ENCODE peak calls at places on chromosomes 16 and 17, in nine cellular contexts. E, R, V, O, S, X, Z, W and C are unnamed samples.
A peak's percentile ranks its signal among the peaks of the same experiment; 100 is the strongest.

GRCh38 chr17:49120166-49120565 is 12.4 kb upstream of the B4GALNT2 start:
- DNase-seq in W (no peak), V (no peak), O (no peak), R (no peak), S (no peak), X (no peak), Z (no peak), E (no peak), C (no peak)

GRCh38 chr17:73255671-73256181 is 6.0 kb downstream of the CPSF4L start:
- DNase-seq in E (peak; percentile 64), Z (peak; percentile 38), X (no peak), V (no peak), O (no peak), W (peak; percentile 19), R (peak; percentile 27), S (peak; percentile 63), C (peak; percentile 52)

GRCh38 chr17:77645441-77646430 is 312.8 kb upstream of the TNRC6C start:
- DNase-seq in V (no peak), S (no peak), O (peak; percentile 13), E (no peak), X (no peak), Z (peak; percentile 35), R (peak; percentile 27), W (peak; percentile 64), C (peak; percentile 15)

GRCh38 chr16:51818342-51818944 is 667.4 kb upstream of the SALL1 start:
- DNase-seq in Z (no peak), R (peak; percentile 18), E (peak; percentile 76), O (no peak), W (no peak), X (no peak), S (peak; percentile 65), V (no peak), C (no peak)

GRCh38 chr17:69609495-69610315 is 195.2 kb downstream of the MAP2K6 start:
- DNase-seq in W (no peak), R (peak; percentile 34), X (no peak), S (peak; percentile 17), Z (no peak), O (no peak), V (no peak), E (no peak), C (no peak)

GRCh38 chr17:63555475-63556156 is 5.3 kb downstream of the DCAF7 start:
- DNase-seq in E (no peak), Z (no peak), R (no peak), V (no peak), W (no peak), O (no peak), S (no peak), X (no peak), C (no peak)

GRCh38 chr16:47499700-47500264 is 38.7 kb downstream of the PHKB start:
- DNase-seq in E (no peak), O (no peak), S (no peak), V (no peak), R (no peak), X (no peak), Z (no peak), W (no peak), C (no peak)

GRCh38 chr16:81719993-81720392 is 59.1 kb upstream of the PLCG2 start:
- DNase-seq in R (no peak), O (no peak), Z (no peak), S (no peak), E (no peak), X (no peak), W (no peak), V (no peak), C (no peak)

GRCh38 chr16:67932462-67932840 is 789 bp upstream of the CTRL start:
- DNase-seq in Z (no peak), R (no peak), X (no peak), E (no peak), W (no peak), O (no peak), V (no peak), S (no peak), C (no peak)

GRCh38 chr16:85879975-85880831 is 18.8 kb upstream of the IRF8 start:
- DNase-seq in O (no peak), Z (no peak), E (no peak), R (no peak), X (no peak), V (no peak), S (no peak), W (no peak), C (no peak)

GRCh38 chr16:80540516-80541305 is at the start of gene DYNLRB2:
- DNase-seq in E (peak; percentile 95), R (peak; percentile 93), S (peak; percentile 92), Z (peak; percentile 84), X (peak; percentile 91), V (peak; percentile 71), W (peak; percentile 90), O (peak; percentile 98), C (peak; percentile 99)

GRCh38 chr17:4706121-4706520 is 2.2 kb upstream of the PELP1 start:
- DNase-seq in S (no peak), Z (no peak), V (no peak), O (no peak), W (no peak), E (no peak), R (peak; percentile 53), X (no peak), C (no peak)

GRCh38 chr17:22694362-22695227 is 1002.3 kb downstream of the KCNJ18 start:
- DNase-seq in W (no peak), X (no peak), S (no peak), R (no peak), Z (no peak), O (no peak), E (no peak), V (no peak), C (peak; percentile 67)

GRCh38 chr17:156094-156621 is 18.8 kb downstream of the SCGB1C2 start:
- DNase-seq in E (no peak), X (no peak), Z (no peak), O (no peak), W (no peak), S (no peak), R (no peak), V (no peak), C (no peak)

DNA sequence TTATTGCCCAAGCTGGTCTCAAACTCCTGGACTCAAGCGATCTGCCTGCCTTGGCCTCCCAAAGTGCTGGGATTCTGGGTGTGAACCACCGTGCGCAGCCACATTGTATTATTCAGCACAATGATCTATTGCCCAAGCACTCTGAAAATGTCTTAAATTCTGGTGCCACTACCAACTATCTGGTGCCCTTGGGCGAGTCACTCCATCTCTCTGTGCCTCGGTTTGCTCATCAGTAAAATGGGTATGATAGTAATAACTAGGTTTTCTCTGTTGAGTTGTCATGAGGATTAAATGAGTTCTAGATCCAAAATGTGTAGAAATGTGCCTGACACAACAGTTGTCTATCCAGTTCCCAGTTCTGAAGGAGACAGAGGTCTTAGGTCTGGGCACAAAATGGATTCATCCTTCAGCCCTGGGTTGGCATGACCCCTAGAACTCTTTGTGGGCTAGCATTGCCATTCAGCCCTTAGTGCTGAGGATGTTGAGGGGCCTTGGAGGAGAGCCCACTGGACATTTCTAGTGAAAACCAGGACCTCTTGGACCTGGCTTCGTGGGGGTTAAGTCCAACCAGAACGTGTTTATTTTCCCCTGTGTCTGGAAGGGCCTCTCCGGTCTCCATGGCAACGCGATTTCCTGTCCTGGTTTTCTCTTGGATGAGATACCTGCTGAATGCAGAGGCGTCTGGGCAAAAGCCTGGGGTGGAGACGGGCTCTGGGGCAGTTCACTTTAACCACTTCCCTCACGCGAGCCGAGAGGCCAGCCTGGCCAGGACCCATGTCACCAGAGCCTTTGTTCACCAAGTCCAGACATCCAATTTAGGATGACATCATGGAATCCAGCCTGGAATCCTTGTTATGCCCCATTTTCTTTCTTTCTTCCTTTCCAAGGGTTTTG is 43.7 kb upstream of the TNRC6A start:
- DNase-seq in V (peak; percentile 24), S (peak; percentile 38), O (no peak), R (peak; percentile 83), E (peak; percentile 58), Z (no peak), X (peak; percentile 56), W (no peak), C (no peak)
- H3K27ac ChIP-seq in V (peak overlapping the region; percentile 48), S (no peak overlapping the region), O (no peak overlapping the region), R (peak overlapping the region; percentile 73), E (no peak overlapping the region), Z (no peak overlapping the region), X (peak overlapping the region; percentile 34), W (no peak overlapping the region), C (no peak overlapping the region)

DNA sequence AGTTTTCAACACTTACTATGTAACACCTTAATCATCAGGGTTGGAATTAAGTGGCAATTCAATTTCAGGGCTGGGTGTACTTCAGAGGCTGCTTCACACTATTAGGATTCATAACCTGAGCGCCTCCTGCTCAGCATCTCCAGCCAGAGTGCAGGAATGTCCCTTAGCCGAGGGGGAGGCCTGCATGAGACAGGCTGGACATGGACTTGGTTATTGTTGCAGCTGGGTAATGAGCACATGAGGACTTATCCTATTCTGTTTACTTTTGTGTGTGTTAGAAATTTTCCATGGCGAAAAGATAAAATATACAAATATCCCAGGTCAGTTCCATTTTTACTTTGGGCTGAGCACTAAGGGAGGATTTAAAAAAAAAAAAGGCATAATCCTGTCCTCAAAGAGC is 10.4 kb downstream of the PMM2 start:
- DNase-seq in E (no peak), X (no peak), O (no peak), W (no peak), Z (no peak), S (no peak), V (no peak), R (no peak), C (no peak)
- H3K27ac ChIP-seq in E (peak overlapping the region; percentile 13), X (no peak overlapping the region), O (no peak overlapping the region), W (no peak overlapping the region), Z (no peak overlapping the region), S (no peak overlapping the region), V (no peak overlapping the region), R (no peak overlapping the region), C (no peak overlapping the region)

GRCh38 chr17:79036181-79036580 is 12.2 kb downstream of the C1QTNF1 start:
- DNase-seq in Z (no peak), W (no peak), S (no peak), R (no peak), E (no peak), X (no peak), O (no peak), V (no peak), C (no peak)

GRCh38 chr17:79035686-79036085 is 11.7 kb downstream of the C1QTNF1 start:
- DNase-seq in S (no peak), X (no peak), Z (no peak), V (no peak), O (no peak), W (no peak), E (no peak), R (no peak), C (no peak)

GRCh38 chr17:79034931-79035485 is 11.0 kb downstream of the C1QTNF1 start:
- DNase-seq in Z (no peak), E (no peak), W (no peak), X (no peak), V (no peak), O (peak; percentile 25), R (no peak), S (no peak), C (no peak)

GRCh38 chr17:79038545-79039135 is 14.7 kb downstream of the C1QTNF1 start:
- DNase-seq in R (peak; percentile 86), E (no peak), S (no peak), Z (no peak), W (no peak), X (no peak), O (peak; percentile 35), V (no peak), C (peak; percentile 22)

GRCh38 chr17:79036609-79037008 is 12.6 kb downstream of the C1QTNF1 start:
- DNase-seq in W (no peak), V (no peak), S (no peak), R (peak; percentile 87), O (no peak), E (no peak), X (no peak), Z (no peak), C (peak; percentile 67)
- H3K27ac ChIP-seq in W (no peak overlapping the region), V (peak overlapping the region; percentile 55), S (no peak overlapping the region), R (peak overlapping the region; percentile 13), O (peak overlapping the region; percentile 36), E (no peak overlapping the region), X (peak overlapping the region; percentile 38), Z (no peak overlapping the region), C (peak overlapping the region; percentile 35)

GRCh38 chr17:8522577-8522976 is 86.9 kb downstream of the NDEL1 start:
- DNase-seq in X (no peak), Z (no peak), E (no peak), S (no peak), O (no peak), V (no peak), R (no peak), W (no peak), C (no peak)
- H3K27ac ChIP-seq in X (no peak overlapping the region), Z (no peak overlapping the region), E (no peak overlapping the region), S (no peak overlapping the region), O (no peak overlapping the region), V (no peak overlapping the region), R (no peak overlapping the region), W (no peak overlapping the region), C (no peak overlapping the region)